ENCODE peak calls at places on chromosomes 13 and 19, in eight cellular contexts. One of them, this sample, is unnamed.

GRCh38 chr19:49413348-49413747 is 9.9 kb downstream of the PTH2 start:
- DNase-seq in T-cell: no peak
- DNase-seq in activated CD8-positive, alpha-beta memory T cell treated with anti-CD3 and anti-CD28 coated beads for 1 hour: no peak
- DNase-seq in NCI-H1092 treated with DMSO at 0.1 percent for 48 hours: no peak
- DNase-seq in left ventricle myocardium superior: no peak
- DNase-seq in CD4-positive, CD25-positive, alpha-beta regulatory T cell: no peak
- DNase-seq in mucosa of gallbladder: no peak
- DNase-seq in PC-3: no peak
- DNase-seq in this sample: no peak

GRCh38 chr19:19642506-19643157 is 825 bp downstream of the GMIP start:
- DNase-seq in T-cell: peak; percentile 31
- DNase-seq in activated CD8-positive, alpha-beta memory T cell treated with anti-CD3 and anti-CD28 coated beads for 1 hour: no peak
- DNase-seq in NCI-H1092 treated with DMSO at 0.1 percent for 48 hours: no peak
- DNase-seq in left ventricle myocardium superior: no peak
- DNase-seq in CD4-positive, CD25-positive, alpha-beta regulatory T cell: peak; percentile 70
- DNase-seq in mucosa of gallbladder: no peak
- DNase-seq in PC-3: peak; percentile 11
- DNase-seq in this sample: no peak

GRCh38 chr13:30881191-30881651 is 24.9 kb upstream of the MEDAG start:
- DNase-seq in T-cell: no peak
- DNase-seq in activated CD8-positive, alpha-beta memory T cell treated with anti-CD3 and anti-CD28 coated beads for 1 hour: no peak
- DNase-seq in NCI-H1092 treated with DMSO at 0.1 percent for 48 hours: no peak
- DNase-seq in left ventricle myocardium superior: peak; percentile 60
- DNase-seq in CD4-positive, CD25-positive, alpha-beta regulatory T cell: no peak
- DNase-seq in mucosa of gallbladder: no peak
- DNase-seq in PC-3: no peak
- DNase-seq in this sample: peak; percentile 31

GRCh38 chr13:25292301-25292700 is 5.0 kb upstream of the MTMR6 start:
- DNase-seq in T-cell: no peak
- DNase-seq in activated CD8-positive, alpha-beta memory T cell treated with anti-CD3 and anti-CD28 coated beads for 1 hour: no peak
- DNase-seq in NCI-H1092 treated with DMSO at 0.1 percent for 48 hours: peak; percentile 12
- DNase-seq in left ventricle myocardium superior: no peak
- DNase-seq in CD4-positive, CD25-positive, alpha-beta regulatory T cell: peak; percentile 51
- DNase-seq in mucosa of gallbladder: peak; percentile 14
- DNase-seq in PC-3: peak; percentile 6
- DNase-seq in this sample: no peak

GRCh38 chr19:33872445-33873320 is 76.0 kb downstream of the KCTD15 start:
- DNase-seq in T-cell: no peak
- DNase-seq in activated CD8-positive, alpha-beta memory T cell treated with anti-CD3 and anti-CD28 coated beads for 1 hour: no peak
- DNase-seq in NCI-H1092 treated with DMSO at 0.1 percent for 48 hours: no peak
- DNase-seq in left ventricle myocardium superior: no peak
- DNase-seq in CD4-positive, CD25-positive, alpha-beta regulatory T cell: no peak
- DNase-seq in mucosa of gallbladder: no peak
- DNase-seq in PC-3: no peak
- DNase-seq in this sample: no peak

GRCh38 chr19:18746393-18747167 is 44.5 kb downstream of the COMP start:
- DNase-seq in T-cell: no peak
- DNase-seq in activated CD8-positive, alpha-beta memory T cell treated with anti-CD3 and anti-CD28 coated beads for 1 hour: no peak
- DNase-seq in NCI-H1092 treated with DMSO at 0.1 percent for 48 hours: no peak
- DNase-seq in left ventricle myocardium superior: no peak
- DNase-seq in CD4-positive, CD25-positive, alpha-beta regulatory T cell: no peak
- DNase-seq in mucosa of gallbladder: no peak
- DNase-seq in PC-3: no peak
- DNase-seq in this sample: no peak

GRCh38 chr19:11538232-11539036 is at the start of gene CNN1:
- DNase-seq in T-cell: no peak
- DNase-seq in activated CD8-positive, alpha-beta memory T cell treated with anti-CD3 and anti-CD28 coated beads for 1 hour: no peak
- DNase-seq in NCI-H1092 treated with DMSO at 0.1 percent for 48 hours: no peak
- DNase-seq in left ventricle myocardium superior: peak; percentile 72
- DNase-seq in CD4-positive, CD25-positive, alpha-beta regulatory T cell: no peak
- DNase-seq in mucosa of gallbladder: peak; percentile 72
- DNase-seq in PC-3: no peak
- DNase-seq in this sample: peak; percentile 74

GRCh38 chr19:12497032-12497431 is 12.4 kb upstream of the ZNF709 start:
- DNase-seq in T-cell: no peak
- DNase-seq in activated CD8-positive, alpha-beta memory T cell treated with anti-CD3 and anti-CD28 coated beads for 1 hour: no peak
- DNase-seq in NCI-H1092 treated with DMSO at 0.1 percent for 48 hours: no peak
- DNase-seq in left ventricle myocardium superior: no peak
- DNase-seq in CD4-positive, CD25-positive, alpha-beta regulatory T cell: no peak
- DNase-seq in mucosa of gallbladder: no peak
- DNase-seq in PC-3: no peak
- DNase-seq in this sample: no peak

GRCh38 chr19:3494051-3494450 is 6.4 kb downstream of the DOHH start:
- DNase-seq in T-cell: no peak
- DNase-seq in activated CD8-positive, alpha-beta memory T cell treated with anti-CD3 and anti-CD28 coated beads for 1 hour: no peak
- DNase-seq in NCI-H1092 treated with DMSO at 0.1 percent for 48 hours: no peak
- DNase-seq in left ventricle myocardium superior: no peak
- DNase-seq in CD4-positive, CD25-positive, alpha-beta regulatory T cell: peak; percentile 61
- DNase-seq in mucosa of gallbladder: no peak
- DNase-seq in PC-3: no peak
- DNase-seq in this sample: no peak

GRCh38 chr19:47369923-47370625 is 21.0 kb downstream of the DHX34 start:
- DNase-seq in T-cell: peak; percentile 6
- DNase-seq in activated CD8-positive, alpha-beta memory T cell treated with anti-CD3 and anti-CD28 coated beads for 1 hour: no peak
- DNase-seq in NCI-H1092 treated with DMSO at 0.1 percent for 48 hours: no peak
- DNase-seq in left ventricle myocardium superior: no peak
- DNase-seq in CD4-positive, CD25-positive, alpha-beta regulatory T cell: no peak
- DNase-seq in mucosa of gallbladder: no peak
- DNase-seq in PC-3: no peak
- DNase-seq in this sample: peak; percentile 56

GRCh38 chr13:37175996-37176395 is 70.5 kb upstream of the CSNK1A1L start:
- DNase-seq in T-cell: no peak
- DNase-seq in activated CD8-positive, alpha-beta memory T cell treated with anti-CD3 and anti-CD28 coated beads for 1 hour: no peak
- DNase-seq in NCI-H1092 treated with DMSO at 0.1 percent for 48 hours: no peak
- DNase-seq in left ventricle myocardium superior: no peak
- DNase-seq in CD4-positive, CD25-positive, alpha-beta regulatory T cell: no peak
- DNase-seq in mucosa of gallbladder: no peak
- DNase-seq in PC-3: no peak
- DNase-seq in this sample: peak; percentile 97

GRCh38 chr19:6125571-6125989 is 9.9 kb upstream of the ACSBG2 start:
- DNase-seq in T-cell: peak; percentile 35
- DNase-seq in activated CD8-positive, alpha-beta memory T cell treated with anti-CD3 and anti-CD28 coated beads for 1 hour: peak; percentile 23
- DNase-seq in NCI-H1092 treated with DMSO at 0.1 percent for 48 hours: peak; percentile 78
- DNase-seq in left ventricle myocardium superior: peak; percentile 44
- DNase-seq in CD4-positive, CD25-positive, alpha-beta regulatory T cell: peak; percentile 84
- DNase-seq in mucosa of gallbladder: peak; percentile 69
- DNase-seq in PC-3: peak; percentile 95
- DNase-seq in this sample: peak; percentile 83

This sample was measured in fibroblast of pulmonary artery.